ENCODE peak calls at places on chromosome 10, in seven cellular contexts. Z, O, K, A, P, H and L are unnamed samples.

GRCh38 chr10:43136432-43136831 is 1.8 kb upstream of the CSGALNACT2 start:
- DNase-seq in Z (no peak), O (peak), K (no peak), A (peak), P (no peak), H (no peak), L (no peak)

GRCh38 chr10:91076991-91077548 is 143.4 kb upstream of the PCGF5 start:
- DNase-seq in Z (no peak), O (no peak), K (no peak), A (no peak), P (no peak), H (no peak), L (no peak)

GRCh38 chr10:27741173-27742091 is 4.2 kb downstream of the MKX start:
- DNase-seq in Z (no peak), O (peak), K (no peak), A (peak), P (peak), H (no peak), L (peak)

GRCh38 chr10:95260397-95260881 is 30.4 kb downstream of the PDLIM1 start:
- DNase-seq in Z (no peak), O (peak), K (peak), A (no peak), P (no peak), H (no peak), L (no peak)

GRCh38 chr10:95214369-95214768 is 20.3 kb downstream of the ACSM6 start:
- DNase-seq in Z (no peak), O (no peak), K (no peak), A (no peak), P (no peak), H (no peak), L (no peak)

GRCh38 chr10:45505336-45505735 is 131.3 kb downstream of the ALOX5 start:
- DNase-seq in Z (no peak), O (no peak), K (no peak), A (peak), P (no peak), H (no peak), L (no peak)

GRCh38 chr10:43322321-43322720 is 49.1 kb upstream of the FXYD4 start:
- DNase-seq in Z (no peak), O (no peak), K (peak), A (no peak), P (peak), H (no peak), L (no peak)

GRCh38 chr10:1058017-1058416 is 1.8 kb downstream of the WDR37 start:
- DNase-seq in Z (no peak), O (no peak), K (no peak), A (no peak), P (no peak), H (no peak), L (no peak)

GRCh38 chr10:129641982-129642381 is 174.9 kb downstream of the MGMT start:
- DNase-seq in Z (no peak), O (no peak), K (no peak), A (no peak), P (no peak), H (no peak), L (no peak)

GRCh38 chr10:115436999-115437398 is 343.8 kb downstream of the ATRNL1 start:
- DNase-seq in Z (no peak), O (no peak), K (no peak), A (no peak), P (no peak), H (no peak), L (no peak)

GRCh38 chr10:17217661-17218306 is 10.3 kb upstream of the VIM start:
- DNase-seq in Z (no peak), O (no peak), K (no peak), A (no peak), P (no peak), H (no peak), L (no peak)

GRCh38 chr10:18683427-18683826 is 24.2 kb downstream of the ARL5B start:
- DNase-seq in Z (no peak), O (no peak), K (no peak), A (no peak), P (no peak), H (no peak), L (no peak)

GRCh38 chr10:2011106-2011716 is 273.9 kb upstream of the ADARB2 start:
- DNase-seq in Z (no peak), O (no peak), K (no peak), A (no peak), P (no peak), H (no peak), L (no peak)

GRCh38 chr10:112915590-112916572 is 34.2 kb upstream of the TCF7L2 start:
- DNase-seq in Z (no peak), O (no peak), K (peak), A (no peak), P (peak), H (no peak), L (no peak)

GRCh38 chr10:125149278-125150047 is 10.9 kb downstream of the CTBP2 start:
- DNase-seq in Z (peak), O (no peak), K (peak), A (no peak), P (peak), H (peak), L (peak)

GRCh38 chr10:94963901-94964300 is 25.4 kb downstream of the CYP2C9 start:
- DNase-seq in Z (no peak), O (peak), K (peak), A (peak), P (no peak), H (no peak), L (no peak)

GRCh38 chr10:86440874-86441838 is 74.6 kb upstream of the GRID1 start:
- DNase-seq in Z (no peak), O (no peak), K (peak), A (no peak), P (no peak), H (no peak), L (no peak)

GRCh38 chr10:110324201-110324804 is 19.6 kb upstream of the SMNDC1 start:
- DNase-seq in Z (no peak), O (no peak), K (peak), A (no peak), P (no peak), H (no peak), L (no peak)

GRCh38 chr10:7085147-7085912 is 325.5 kb downstream of the SFMBT2 start:
- DNase-seq in Z (no peak), O (no peak), K (no peak), A (no peak), P (no peak), H (no peak), L (no peak)

GRCh38 chr10:77479586-77479985 is 158.0 kb downstream of the KCNMA1 start:
- DNase-seq in Z (no peak), O (no peak), K (no peak), A (no peak), P (no peak), H (no peak), L (no peak)

GRCh38 chr10:77279207-77279606 is 358.4 kb downstream of the KCNMA1 start:
- DNase-seq in Z (no peak), O (no peak), K (no peak), A (no peak), P (no peak), H (no peak), L (no peak)

GRCh38 chr10:102230861-102231356 is 4.8 kb downstream of the ELOVL3 start:
- DNase-seq in Z (no peak), O (peak), K (peak), A (peak), P (peak), H (no peak), L (no peak)

DNA sequence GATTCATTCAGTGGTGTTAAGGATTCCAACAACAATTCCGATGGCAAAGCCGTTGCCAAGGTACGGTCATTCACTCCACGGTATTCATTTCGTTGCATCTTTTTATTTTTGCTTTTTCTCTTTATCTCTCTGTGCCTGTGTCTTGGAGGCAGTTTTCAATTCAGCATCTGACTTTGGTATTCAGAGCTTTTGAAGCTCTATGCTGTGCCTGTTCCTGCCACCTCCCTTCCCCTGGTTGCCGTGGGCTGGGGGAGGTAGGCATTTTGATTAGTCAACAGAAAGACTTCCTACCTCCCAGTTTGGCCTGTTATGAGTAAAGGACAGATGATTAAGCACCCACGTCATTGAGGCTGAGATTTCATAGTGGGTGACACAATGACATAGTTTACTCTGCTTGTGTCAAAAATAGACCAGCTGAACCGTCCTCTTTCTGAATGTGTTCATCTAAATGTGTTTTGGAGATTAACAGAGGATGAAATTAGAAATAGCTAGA is 149.5 kb downstream of the ARID5B start:
- DNase-seq in Z (peak), O (no peak), K (peak), A (no peak), P (peak), H (peak), L (no peak)
- H3K4me3 ChIP-seq in Z (peak), O (no peak), K (peak), A (peak), P (peak), H (peak), L (peak)

DNA sequence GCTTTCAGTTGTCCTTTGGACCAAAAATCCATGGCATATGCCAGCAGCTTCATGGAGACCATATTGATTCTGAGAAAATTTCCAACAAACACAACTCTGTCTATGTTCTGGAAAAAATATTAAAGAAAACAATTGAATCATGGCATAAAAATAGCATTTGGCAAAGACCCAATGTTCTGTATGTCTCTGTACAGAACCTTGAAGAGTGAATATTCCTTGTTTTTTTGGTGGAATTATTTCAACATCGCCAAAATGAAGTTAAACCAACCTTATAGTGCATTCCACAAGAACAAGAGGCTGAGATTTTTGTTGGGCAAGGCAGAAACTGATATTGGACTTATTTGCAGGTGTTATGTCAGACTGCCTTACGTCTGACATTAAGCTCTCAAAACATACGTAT is 53.3 kb upstream of the SLC16A12 start:
- DNase-seq in Z (no peak), O (no peak), K (no peak), A (no peak), P (no peak), H (no peak), L (no peak)
- TF ChIP-seq EP300 in Z (no peak), O (no peak), K (no peak), A (no peak), P (no peak), H (no peak), L (no peak)

DNA sequence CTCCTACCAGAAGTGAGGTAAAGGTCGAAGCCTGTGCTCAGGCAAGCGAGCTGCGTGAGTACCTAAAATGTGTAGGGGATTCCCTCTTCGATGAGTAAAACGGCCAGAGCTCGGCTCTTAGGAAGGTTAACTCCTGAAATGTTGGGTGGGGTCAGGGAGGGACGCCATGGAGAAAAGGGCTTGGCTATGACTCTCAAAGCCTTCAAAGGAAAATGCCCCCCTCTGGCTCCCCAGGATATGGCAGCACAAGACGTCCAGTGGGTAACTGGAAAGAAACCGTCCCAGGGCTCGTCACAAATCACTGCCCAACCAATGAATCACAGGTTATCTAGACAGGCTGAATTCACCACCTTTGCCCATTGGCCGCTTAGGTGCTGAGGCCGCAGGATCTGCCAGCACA is 58.0 kb downstream of the CALML3 start:
- DNase-seq in Z (no peak), O (no peak), K (no peak), A (no peak), P (no peak), H (no peak), L (no peak)
- H3K4me3 ChIP-seq in Z (no peak), O (no peak), K (no peak), A (no peak), P (no peak), H (no peak), L (no peak)

GRCh38 chr10:71234970-71235681 is 22.8 kb downstream of the UNC5B start:
- DNase-seq in Z (no peak), O (no peak), K (no peak), A (peak), P (no peak), H (peak), L (no peak)
- TF ChIP-seq EP300 in Z (no peak), O (no peak), K (no peak), A (peak), P (no peak), H (no peak), L (no peak)

DNA sequence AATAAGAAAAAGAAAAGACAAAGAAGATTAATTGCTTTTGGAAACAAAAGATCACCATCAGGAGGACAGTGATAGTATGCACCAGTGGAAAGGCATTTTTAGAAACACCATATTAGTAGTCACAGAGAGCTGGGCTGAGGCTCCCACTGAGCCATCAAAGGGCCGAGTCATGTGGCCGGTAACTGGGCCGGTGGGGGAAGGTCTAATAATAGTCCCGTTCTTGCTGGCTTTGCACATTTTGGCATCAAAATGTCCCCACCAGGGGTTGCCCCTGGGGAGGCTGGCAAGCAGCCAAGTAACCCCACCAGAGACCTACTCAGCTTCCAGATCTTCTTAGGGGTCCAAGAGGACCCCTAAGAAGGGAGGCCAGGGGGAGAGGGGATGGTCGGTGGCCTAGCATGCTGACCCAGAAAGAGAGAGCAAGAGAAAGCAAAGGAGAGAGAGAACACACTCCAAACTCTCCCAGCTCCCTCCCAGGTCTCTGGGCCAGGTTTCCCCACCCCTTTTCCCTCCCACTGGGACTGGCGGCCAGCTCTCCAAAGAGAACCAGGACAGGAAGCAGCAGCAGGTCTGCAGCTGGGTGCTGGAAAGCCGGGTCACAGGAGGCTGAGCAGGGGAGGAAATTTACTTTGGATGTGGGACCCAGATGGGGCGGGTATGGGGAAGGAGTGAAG is 70.2 kb upstream of the FGFR2 start:
- DNase-seq in Z (no peak), O (peak), K (no peak), A (peak), P (peak), H (no peak), L (peak)
- H3K4me3 ChIP-seq in Z (no peak), O (no peak), K (no peak), A (no peak), P (no peak), H (peak), L (peak)

GRCh38 chr10:12063483-12063818 is 5.3 kb upstream of the DHTKD1 start:
- DNase-seq in Z (no peak), O (no peak), K (no peak), A (no peak), P (no peak), H (no peak), L (no peak)
- TF ChIP-seq EP300 in Z (no peak), O (no peak), K (no peak), A (no peak), P (no peak), H (no peak), L (no peak)

DNA sequence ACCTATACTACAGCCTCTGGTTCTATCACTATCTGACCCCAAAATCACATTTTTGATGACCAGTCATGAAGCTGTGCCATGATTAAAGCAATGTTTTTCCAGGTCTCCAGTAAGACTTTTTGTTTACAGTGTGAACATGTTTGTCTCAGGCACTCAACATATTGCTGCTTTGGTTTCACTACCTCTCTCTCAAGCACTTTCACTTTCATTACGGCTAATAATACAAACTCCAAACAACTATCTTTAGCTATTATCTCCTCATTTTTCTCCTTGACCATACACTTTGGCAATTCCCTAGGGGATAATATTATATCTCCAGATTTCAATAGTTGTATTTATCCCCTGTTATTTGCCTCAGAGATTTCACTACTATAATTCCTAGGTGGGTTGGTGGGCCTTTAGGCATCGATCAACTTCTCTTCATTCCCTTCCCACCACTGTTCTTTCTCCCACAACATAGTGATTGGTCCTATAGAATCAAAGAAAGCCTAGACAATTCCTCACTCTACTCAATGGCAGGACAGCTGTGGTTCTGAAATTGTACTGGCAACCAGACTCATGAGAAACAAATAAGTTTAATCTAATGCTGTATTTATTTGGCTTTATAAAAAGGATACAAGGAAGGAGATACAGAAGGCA is 261.4 kb upstream of the ZWINT start:
- DNase-seq in Z (no peak), O (no peak), K (no peak), A (no peak), P (no peak), H (no peak), L (no peak)
- H3K4me3 ChIP-seq in Z (peak), O (no peak), K (peak), A (peak), P (peak), H (no peak), L (peak)

GRCh38 chr10:99621454-99622246 is 1.4 kb upstream of the SLC25A28 start:
- DNase-seq in Z (no peak), O (no peak), K (no peak), A (peak), P (no peak), H (no peak), L (no peak)
- TF ChIP-seq EP300 in Z (no peak), O (no peak), K (no peak), A (no peak), P (no peak), H (no peak), L (no peak)